ENCODE peak calls at places on chromosomes 7 and 10, in ten cellular contexts. Y is HuH-7; B is GM03348; N is foreskin fibroblast; A is psoas muscle; H is adrenal gland; W is stimulated activated CD4-positive, alpha-beta T cell treated with anti-CD3 and anti-CD28 coated beads, Interleukin-4, amount 100 ng/mL, for 4 hours; U is HuH-7.5; F is D341Med; R is activated naive CD8-positive, alpha-beta T cell treated with anti-CD3 and anti-CD28 coated beads, Interleukin-2, amount 50 U/mL, for 24 hours. G is an unnamed sample.

GRCh38 chr7:26144681-26145080 is 7.3 kb upstream of the NFE2L3 start:
- DNase-seq in Y (no peak), B (no peak), N (no peak), A (no peak), H (no peak), W (no peak), U (no peak), F (no peak), R (no peak), G (no peak)

GRCh38 chr10:17725703-17726102 is 26.3 kb upstream of the TMEM236 start:
- DNase-seq in Y (no peak), B (no peak), N (no peak), A (no peak), H (no peak), W (no peak), U (no peak), F (no peak), R (no peak), G (no peak)

GRCh38 chr10:75401569-75402485 is at the start of gene ZNF503:
- DNase-seq in Y (peak), B (peak), N (peak), A (peak), H (peak), W (no peak), U (peak), F (peak), R (peak), G (peak)

GRCh38 chr7:80361948-80362347 is 149.9 kb downstream of the GNAT3 start:
- DNase-seq in Y (no peak), B (peak), N (no peak), A (no peak), H (no peak), W (no peak), U (no peak), F (no peak), R (no peak), G (no peak)

GRCh38 chr7:105816270-105816843 is 60.0 kb downstream of the ATXN7L1 start:
- DNase-seq in Y (no peak), B (no peak), N (no peak), A (no peak), H (no peak), W (no peak), U (no peak), F (no peak), R (no peak), G (no peak)

GRCh38 chr7:97107192-97107800 is 10.2 kb upstream of the SDHAF3 start:
- DNase-seq in Y (no peak), B (no peak), N (peak), A (no peak), H (no peak), W (no peak), U (no peak), F (no peak), R (no peak), G (no peak)

GRCh38 chr10:49605939-49606509 is 4.1 kb upstream of the SLC18A3 start:
- DNase-seq in Y (no peak), B (no peak), N (no peak), A (no peak), H (no peak), W (no peak), U (no peak), F (peak), R (no peak), G (peak)

GRCh38 chr7:27169658-27170493 is 4.2 kb downstream of the HOXA10 start:
- DNase-seq in Y (no peak), B (peak), N (no peak), A (peak), H (no peak), W (no peak), U (no peak), F (no peak), R (no peak), G (no peak)

GRCh38 chr7:73341877-73342276 is 13.9 kb downstream of the FKBP6 start:
- DNase-seq in Y (no peak), B (peak), N (peak), A (no peak), H (no peak), W (no peak), U (no peak), F (no peak), R (no peak), G (no peak)

GRCh38 chr7:101168412-101169049 is 3.2 kb upstream of the VGF start:
- DNase-seq in Y (no peak), B (no peak), N (no peak), A (no peak), H (no peak), W (no peak), U (no peak), F (no peak), R (no peak), G (no peak)

GRCh38 chr7:8442295-8442813 is 8.9 kb downstream of the NXPH1 start:
- DNase-seq in Y (no peak), B (no peak), N (no peak), A (no peak), H (no peak), W (no peak), U (no peak), F (peak), R (no peak), G (no peak)

G was measured in activated CD8-positive, alpha-beta memory T cell treated with anti-CD3 and anti-CD28 coated beads, Interleukin-2, amount 50 U/mL, for 48 hours.